ENCODE peak calls at places on chromosome 7, in ten cellular contexts. One of them, this sample, is unnamed.

GRCh38 chr7:47602272-47603004 is 20.5 kb upstream of the TNS3 start:
- DNase-seq in left ventricle myocardium inferior: no peak
- DNase-seq in foreskin fibroblast: no peak
- DNase-seq in astrocyte: no peak
- DNase-seq in B cell: no peak
- DNase-seq in mesothelial cell of epicardium: no peak
- DNase-seq in type B pancreatic cell: no peak
- DNase-seq in brain microvascular endothelial cell: no peak
- DNase-seq in Calu3: no peak
- DNase-seq in colonic mucosa: no peak
- DNase-seq in this sample: no peak

GRCh38 chr7:40382145-40382544 is 247.3 kb downstream of the SUGCT start:
- DNase-seq in left ventricle myocardium inferior: no peak
- DNase-seq in foreskin fibroblast: no peak
- DNase-seq in astrocyte: no peak
- DNase-seq in B cell: no peak
- DNase-seq in mesothelial cell of epicardium: no peak
- DNase-seq in type B pancreatic cell: no peak
- DNase-seq in brain microvascular endothelial cell: no peak
- DNase-seq in Calu3: no peak
- DNase-seq in colonic mucosa: no peak
- DNase-seq in this sample: no peak

GRCh38 chr7:117385340-117386124 is 41.8 kb downstream of the ASZ1 start:
- DNase-seq in left ventricle myocardium inferior: no peak
- DNase-seq in foreskin fibroblast: no peak
- DNase-seq in astrocyte: peak
- DNase-seq in B cell: no peak
- DNase-seq in mesothelial cell of epicardium: no peak
- DNase-seq in type B pancreatic cell: no peak
- DNase-seq in brain microvascular endothelial cell: no peak
- DNase-seq in Calu3: no peak
- DNase-seq in colonic mucosa: no peak
- DNase-seq in this sample: no peak

GRCh38 chr7:43631559-43631958 is 48.7 kb downstream of the STK17A start:
- DNase-seq in left ventricle myocardium inferior: no peak
- DNase-seq in foreskin fibroblast: no peak
- DNase-seq in astrocyte: no peak
- DNase-seq in B cell: no peak
- DNase-seq in mesothelial cell of epicardium: no peak
- DNase-seq in type B pancreatic cell: no peak
- DNase-seq in brain microvascular endothelial cell: no peak
- DNase-seq in Calu3: no peak
- DNase-seq in colonic mucosa: no peak
- DNase-seq in this sample: no peak

GRCh38 chr7:105830405-105831218 is 45.8 kb downstream of the ATXN7L1 start:
- DNase-seq in left ventricle myocardium inferior: no peak
- DNase-seq in foreskin fibroblast: peak
- DNase-seq in astrocyte: peak
- DNase-seq in B cell: no peak
- DNase-seq in mesothelial cell of epicardium: no peak
- DNase-seq in type B pancreatic cell: no peak
- DNase-seq in brain microvascular endothelial cell: peak
- DNase-seq in Calu3: peak
- DNase-seq in colonic mucosa: no peak
- DNase-seq in this sample: no peak

GRCh38 chr7:99314504-99314903 is 11.2 kb upstream of the ARPC1A start:
- DNase-seq in left ventricle myocardium inferior: no peak
- DNase-seq in foreskin fibroblast: no peak
- DNase-seq in astrocyte: no peak
- DNase-seq in B cell: no peak
- DNase-seq in mesothelial cell of epicardium: no peak
- DNase-seq in type B pancreatic cell: no peak
- DNase-seq in brain microvascular endothelial cell: no peak
- DNase-seq in Calu3: no peak
- DNase-seq in colonic mucosa: peak
- DNase-seq in this sample: no peak

GRCh38 chr7:1357601-1358271 is 101.5 kb downstream of the MICALL2 start:
- DNase-seq in left ventricle myocardium inferior: no peak
- DNase-seq in foreskin fibroblast: no peak
- DNase-seq in astrocyte: no peak
- DNase-seq in B cell: no peak
- DNase-seq in mesothelial cell of epicardium: no peak
- DNase-seq in type B pancreatic cell: no peak
- DNase-seq in brain microvascular endothelial cell: no peak
- DNase-seq in Calu3: no peak
- DNase-seq in colonic mucosa: no peak
- DNase-seq in this sample: no peak

GRCh38 chr7:78510580-78511188 is 712.1 kb downstream of the PHTF2 start:
- DNase-seq in left ventricle myocardium inferior: no peak
- DNase-seq in foreskin fibroblast: peak
- DNase-seq in astrocyte: peak
- DNase-seq in B cell: no peak
- DNase-seq in mesothelial cell of epicardium: peak
- DNase-seq in type B pancreatic cell: no peak
- DNase-seq in brain microvascular endothelial cell: peak
- DNase-seq in Calu3: peak
- DNase-seq in colonic mucosa: no peak
- DNase-seq in this sample: no peak

GRCh38 chr7:77441046-77441445 is 24.9 kb upstream of the GSAP start:
- DNase-seq in left ventricle myocardium inferior: no peak
- DNase-seq in foreskin fibroblast: no peak
- DNase-seq in astrocyte: no peak
- DNase-seq in B cell: no peak
- DNase-seq in mesothelial cell of epicardium: no peak
- DNase-seq in type B pancreatic cell: no peak
- DNase-seq in brain microvascular endothelial cell: no peak
- DNase-seq in Calu3: no peak
- DNase-seq in colonic mucosa: no peak
- DNase-seq in this sample: no peak

GRCh38 chr7:25014735-25015134 is 34.8 kb upstream of the OSBPL3 start:
- DNase-seq in left ventricle myocardium inferior: no peak
- DNase-seq in foreskin fibroblast: peak
- DNase-seq in astrocyte: peak
- DNase-seq in B cell: no peak
- DNase-seq in mesothelial cell of epicardium: no peak
- DNase-seq in type B pancreatic cell: no peak
- DNase-seq in brain microvascular endothelial cell: peak
- DNase-seq in Calu3: no peak
- DNase-seq in colonic mucosa: no peak
- DNase-seq in this sample: no peak

GRCh38 chr7:113799896-113800295 is 118.9 kb downstream of the PPP1R3A start:
- DNase-seq in left ventricle myocardium inferior: no peak
- DNase-seq in foreskin fibroblast: no peak
- DNase-seq in astrocyte: no peak
- DNase-seq in B cell: no peak
- DNase-seq in mesothelial cell of epicardium: no peak
- DNase-seq in type B pancreatic cell: no peak
- DNase-seq in brain microvascular endothelial cell: no peak
- DNase-seq in Calu3: no peak
- DNase-seq in colonic mucosa: no peak
- DNase-seq in this sample: no peak

DNA sequence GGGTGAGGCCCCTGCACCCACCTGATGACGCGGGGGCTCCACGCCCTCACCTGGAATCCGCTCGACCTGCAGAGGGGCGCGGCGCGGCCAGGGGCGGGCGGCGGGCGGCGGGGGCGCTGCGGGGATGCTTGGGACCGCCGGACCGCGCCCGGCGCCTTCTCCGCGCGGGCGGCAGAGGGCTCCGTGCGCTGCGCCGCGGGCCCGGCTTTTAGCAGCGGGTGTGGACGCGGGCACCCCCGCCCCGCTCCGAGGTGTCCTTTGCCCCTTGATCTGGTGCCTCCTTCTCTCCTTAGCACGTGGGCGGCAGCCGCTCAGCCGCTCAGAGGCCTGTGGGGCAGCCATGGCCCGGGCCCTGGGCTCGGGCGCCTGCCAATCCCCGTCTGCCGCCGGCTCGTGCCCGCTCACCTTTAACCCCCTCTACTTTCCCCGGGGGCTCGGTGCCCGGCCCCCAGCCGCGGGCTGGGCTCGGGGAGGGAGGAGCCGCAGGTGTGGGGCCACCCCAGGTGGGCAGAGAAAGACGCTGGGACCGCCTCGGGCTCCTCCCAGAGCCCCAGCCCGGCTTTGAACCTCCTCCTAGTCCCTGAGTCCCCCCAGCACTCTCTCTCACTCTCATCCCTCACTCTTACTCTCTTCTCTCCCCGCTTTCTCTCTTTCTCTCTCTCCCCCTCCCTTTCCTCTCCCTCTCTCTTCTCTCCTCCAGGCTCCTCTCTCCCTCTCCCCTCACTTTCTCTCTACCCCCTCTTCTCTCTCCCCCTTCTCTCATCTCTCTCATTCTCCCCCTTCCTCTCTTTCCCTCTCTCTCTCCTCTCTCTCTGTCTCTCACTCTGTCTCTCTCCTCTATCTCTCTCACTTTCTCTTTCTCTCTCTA is 19.7 kb upstream of the VPS37D start:
- DNase-seq in left ventricle myocardium inferior: no peak
- DNase-seq in foreskin fibroblast: peak
- DNase-seq in astrocyte: no peak
- DNase-seq in B cell: peak
- DNase-seq in mesothelial cell of epicardium: no peak
- DNase-seq in type B pancreatic cell: no peak
- DNase-seq in brain microvascular endothelial cell: no peak
- DNase-seq in Calu3: no peak
- DNase-seq in colonic mucosa: peak
- DNase-seq in this sample: no peak
- TF ChIP-seq CTCF in left ventricle myocardium inferior: peak
- TF ChIP-seq CTCF in foreskin fibroblast: no peak
- TF ChIP-seq CTCF in astrocyte: no peak
- TF ChIP-seq CTCF in B cell: peak
- TF ChIP-seq CTCF in mesothelial cell of epicardium: no peak
- TF ChIP-seq CTCF in type B pancreatic cell: no peak
- TF ChIP-seq CTCF in brain microvascular endothelial cell: no peak
- TF ChIP-seq CTCF in Calu3: no peak
- TF ChIP-seq CTCF in colonic mucosa: no peak
- TF ChIP-seq CTCF in this sample: peak

GRCh38 chr7:2821842-2822507 is 22.1 kb downstream of the GNA12 start:
- DNase-seq in left ventricle myocardium inferior: no peak
- DNase-seq in foreskin fibroblast: peak
- DNase-seq in astrocyte: peak
- DNase-seq in B cell: peak
- DNase-seq in mesothelial cell of epicardium: no peak
- DNase-seq in type B pancreatic cell: no peak
- DNase-seq in brain microvascular endothelial cell: peak
- DNase-seq in Calu3: peak
- DNase-seq in colonic mucosa: no peak
- DNase-seq in this sample: no peak

GRCh38 chr7:2823124-2823523 is 21.0 kb downstream of the GNA12 start:
- DNase-seq in left ventricle myocardium inferior: no peak
- DNase-seq in foreskin fibroblast: no peak
- DNase-seq in astrocyte: no peak
- DNase-seq in B cell: no peak
- DNase-seq in mesothelial cell of epicardium: no peak
- DNase-seq in type B pancreatic cell: no peak
- DNase-seq in brain microvascular endothelial cell: no peak
- DNase-seq in Calu3: no peak
- DNase-seq in colonic mucosa: no peak
- DNase-seq in this sample: no peak

GRCh38 chr7:2820508-2820934 is 23.6 kb downstream of the GNA12 start:
- DNase-seq in left ventricle myocardium inferior: peak
- DNase-seq in foreskin fibroblast: peak
- DNase-seq in astrocyte: peak
- DNase-seq in B cell: no peak
- DNase-seq in mesothelial cell of epicardium: no peak
- DNase-seq in type B pancreatic cell: no peak
- DNase-seq in brain microvascular endothelial cell: peak
- DNase-seq in Calu3: peak
- DNase-seq in colonic mucosa: peak
- DNase-seq in this sample: no peak

GRCh38 chr7:2819954-2820397 is 24.1 kb downstream of the GNA12 start:
- DNase-seq in left ventricle myocardium inferior: no peak
- DNase-seq in foreskin fibroblast: no peak
- DNase-seq in astrocyte: no peak
- DNase-seq in B cell: no peak
- DNase-seq in mesothelial cell of epicardium: no peak
- DNase-seq in type B pancreatic cell: no peak
- DNase-seq in brain microvascular endothelial cell: no peak
- DNase-seq in Calu3: no peak
- DNase-seq in colonic mucosa: no peak
- DNase-seq in this sample: no peak

DNA sequence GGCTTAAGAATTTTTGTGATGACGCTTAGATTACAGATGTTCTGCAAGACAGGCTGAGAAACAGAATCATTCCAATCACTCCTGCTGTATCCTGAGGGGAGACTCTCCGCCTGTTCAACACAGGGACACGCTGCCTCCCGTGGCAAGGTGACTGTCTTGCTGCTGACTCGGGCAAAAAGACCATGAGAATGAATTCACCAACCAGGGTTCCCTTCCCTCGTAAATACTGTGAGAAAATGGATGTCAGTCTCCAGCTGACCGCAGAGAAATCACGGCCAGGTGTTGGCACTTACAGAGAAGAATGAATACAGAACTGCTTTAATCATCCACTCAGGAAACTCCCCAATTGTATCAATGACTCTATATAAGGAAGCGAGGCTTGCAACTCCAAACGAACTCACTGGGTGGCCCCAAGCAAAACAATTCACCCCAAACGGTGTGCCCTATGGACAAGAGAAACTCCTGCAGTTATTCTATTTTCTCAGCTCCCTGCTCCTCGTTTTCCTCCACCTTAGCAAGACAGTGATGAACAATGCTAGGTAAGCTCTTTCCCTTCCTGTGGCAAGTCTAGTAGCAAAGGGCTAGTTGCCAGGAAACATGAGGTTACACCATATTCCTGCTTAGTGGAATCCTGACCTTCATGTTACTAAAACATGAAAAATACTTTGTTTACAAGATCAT is 22.8 kb downstream of the GNA12 start:
- DNase-seq in left ventricle myocardium inferior: no peak
- DNase-seq in foreskin fibroblast: peak
- DNase-seq in astrocyte: peak
- DNase-seq in B cell: peak
- DNase-seq in mesothelial cell of epicardium: no peak
- DNase-seq in type B pancreatic cell: no peak
- DNase-seq in brain microvascular endothelial cell: no peak
- DNase-seq in Calu3: peak
- DNase-seq in colonic mucosa: no peak
- DNase-seq in this sample: no peak
- TF ChIP-seq CTCF in left ventricle myocardium inferior: peak
- TF ChIP-seq CTCF in foreskin fibroblast: no peak
- TF ChIP-seq CTCF in astrocyte: no peak
- TF ChIP-seq CTCF in B cell: no peak
- TF ChIP-seq CTCF in mesothelial cell of epicardium: no peak
- TF ChIP-seq CTCF in type B pancreatic cell: no peak
- TF ChIP-seq CTCF in brain microvascular endothelial cell: no peak
- TF ChIP-seq CTCF in Calu3: peak
- TF ChIP-seq CTCF in colonic mucosa: no peak
- TF ChIP-seq CTCF in this sample: peak

GRCh38 chr7:159030490-159031134 is 114.1 kb downstream of the VIPR2 start:
- DNase-seq in left ventricle myocardium inferior: peak
- DNase-seq in foreskin fibroblast: no peak
- DNase-seq in astrocyte: no peak
- DNase-seq in B cell: no peak
- DNase-seq in mesothelial cell of epicardium: peak
- DNase-seq in type B pancreatic cell: peak
- DNase-seq in brain microvascular endothelial cell: peak
- DNase-seq in Calu3: peak
- DNase-seq in colonic mucosa: peak
- DNase-seq in this sample: no peak
- TF ChIP-seq CTCF in left ventricle myocardium inferior: peak
- TF ChIP-seq CTCF in foreskin fibroblast: no peak
- TF ChIP-seq CTCF in astrocyte: no peak
- TF ChIP-seq CTCF in B cell: no peak
- TF ChIP-seq CTCF in mesothelial cell of epicardium: peak
- TF ChIP-seq CTCF in type B pancreatic cell: peak
- TF ChIP-seq CTCF in brain microvascular endothelial cell: peak
- TF ChIP-seq CTCF in Calu3: peak
- TF ChIP-seq CTCF in colonic mucosa: no peak
- TF ChIP-seq CTCF in this sample: no peak

GRCh38 chr7:64638822-64639221 is 27.1 kb upstream of the ZNF107 start:
- DNase-seq in left ventricle myocardium inferior: no peak
- DNase-seq in foreskin fibroblast: no peak
- DNase-seq in astrocyte: no peak
- DNase-seq in B cell: no peak
- DNase-seq in mesothelial cell of epicardium: no peak
- DNase-seq in type B pancreatic cell: no peak
- DNase-seq in brain microvascular endothelial cell: no peak
- DNase-seq in Calu3: no peak
- DNase-seq in colonic mucosa: no peak
- DNase-seq in this sample: no peak
- TF ChIP-seq CTCF in left ventricle myocardium inferior: no peak
- TF ChIP-seq CTCF in foreskin fibroblast: no peak
- TF ChIP-seq CTCF in astrocyte: no peak
- TF ChIP-seq CTCF in B cell: no peak
- TF ChIP-seq CTCF in mesothelial cell of epicardium: no peak
- TF ChIP-seq CTCF in type B pancreatic cell: no peak
- TF ChIP-seq CTCF in brain microvascular endothelial cell: no peak
- TF ChIP-seq CTCF in Calu3: no peak
- TF ChIP-seq CTCF in colonic mucosa: no peak
- TF ChIP-seq CTCF in this sample: no peak

This sample was measured in D721Med.